ENCODE peak calls at places on chromosome 22, in six cellular contexts. T, Z, U, H, P and F are unnamed samples.

GRCh38 chr22:19175602-19176174 is 2.8 kb downstream of the SLC25A1 start:
- DNase-seq in T (no peak), H (peak), U (no peak), Z (no peak), P (no peak), F (no peak)

GRCh38 chr22:44860311-44860710 is 107.9 kb downstream of the ARHGAP8 start:
- DNase-seq in Z (no peak), H (no peak), U (no peak), T (no peak), P (no peak), F (no peak)

GRCh38 chr22:44307509-44308169 is 5.1 kb downstream of the SHISAL1 start:
- DNase-seq in Z (no peak), P (no peak), H (no peak), T (no peak), U (no peak), F (no peak)

GRCh38 chr22:33400061-33400840 is 342.1 kb upstream of the SYN3 start:
- DNase-seq in U (no peak), P (no peak), Z (no peak), T (no peak), H (no peak), F (no peak)

GRCh38 chr22:45172872-45173585 is 9.3 kb downstream of the NUP50 start:
- DNase-seq in U (no peak), T (no peak), Z (no peak), P (no peak), H (no peak), F (no peak)

GRCh38 chr22:29710922-29711593 is 8.7 kb upstream of the CABP7 start:
- DNase-seq in Z (no peak), P (no peak), H (no peak), T (no peak), U (no peak), F (no peak)

GRCh38 chr22:44132724-44133123 is 48.0 kb upstream of the PARVG start:
- DNase-seq in H (no peak), U (no peak), T (no peak), P (no peak), Z (peak), F (no peak)

GRCh38 chr22:46390652-46391301 is 55.3 kb downstream of the TRMU start:
- DNase-seq in T (peak), P (no peak), H (no peak), U (no peak), Z (no peak), F (no peak)

GRCh38 chr22:39941661-39942060 is 18.5 kb upstream of the TMA7B start:
- DNase-seq in P (no peak), H (no peak), Z (no peak), U (no peak), T (no peak), F (no peak)

GRCh38 chr22:17566776-17567175 is 3.5 kb downstream of the SLC25A18 start:
- DNase-seq in Z (no peak), P (no peak), T (no peak), U (no peak), H (no peak), F (no peak)

GRCh38 chr22:32444068-32444467 is 20.2 kb downstream of the BPIFC start:
- DNase-seq in T (peak), H (no peak), U (no peak), Z (peak), P (no peak), F (no peak)

GRCh38 chr22:46860562-46860961 is 98.1 kb downstream of the TBC1D22A start:
- DNase-seq in P (no peak), T (no peak), H (no peak), Z (no peak), U (no peak), F (no peak)

GRCh38 chr22:27238935-27239510 is 562.5 kb downstream of the MN1 start:
- DNase-seq in T (peak), U (no peak), Z (no peak), H (no peak), P (no peak), F (no peak)

GRCh38 chr22:22799561-22799960 is 88.1 kb upstream of the IGLL5 start:
- DNase-seq in U (no peak), P (no peak), T (no peak), Z (no peak), H (no peak), F (no peak)

GRCh38 chr22:36562261-36562835 is 33.4 kb upstream of the EIF3D start:
- DNase-seq in H (no peak), Z (no peak), T (peak), P (no peak), U (no peak), F (no peak)

GRCh38 chr22:45483918-45484499 is 18.7 kb upstream of the FBLN1 start:
- DNase-seq in U (no peak), T (no peak), Z (no peak), H (no peak), P (no peak), F (no peak)

GRCh38 chr22:27237342-27237741 is 564.2 kb downstream of the MN1 start:
- DNase-seq in H (no peak), P (no peak), T (no peak), Z (no peak), U (no peak), F (no peak)

GRCh38 chr22:37930952-37931440 is 22.4 kb downstream of the C22orf23 start:
- DNase-seq in P (no peak), H (no peak), U (no peak), Z (no peak), T (no peak), F (no peak)

GRCh38 chr22:45781459-45781858 is 109.8 kb downstream of the ATXN10 start:
- DNase-seq in T (no peak), U (no peak), Z (no peak), P (no peak), H (no peak), F (no peak)

GRCh38 chr22:39349506-39349966 is 255 bp upstream of the SYNGR1 start:
- DNase-seq in P (no peak), H (peak), U (no peak), T (no peak), Z (peak), F (no peak)

GRCh38 chr22:42720263-42721044 is at the start of gene A4GALT:
- DNase-seq in Z (peak), T (no peak), P (no peak), H (peak), U (no peak), F (no peak)

GRCh38 chr22:19818264-19819208 is 36.1 kb downstream of the GNB1L start:
- DNase-seq in T (no peak), P (no peak), Z (no peak), H (peak), U (no peak), F (peak)